ENCODE peak calls at places on chromosomes 6 and 20, in five cellular contexts. One of them, this sample, is unnamed.
A peak's percentile ranks its signal among the peaks of the same experiment; 100 is the strongest.

GRCh38 chr20:33559212-33559611 is 69.3 kb downstream of the CBFA2T2 start:
- DNase-seq in GM10248: no peak
- DNase-seq in AG09319: no peak
- DNase-seq in cardiac fibroblast: no peak
- DNase-seq in esophagus muscularis mucosa: no peak
- DNase-seq in this sample: no peak

GRCh38 chr6:133128191-133128590 is 113.0 kb upstream of the EYA4 start:
- DNase-seq in GM10248: no peak
- DNase-seq in AG09319: no peak
- DNase-seq in esophagus muscularis mucosa: no peak
- DNase-seq in cardiac fibroblast: peak; percentile 13
- DNase-seq in this sample: no peak

GRCh38 chr20:50534567-50534966 is 24.4 kb downstream of the PTPN1 start:
- DNase-seq in AG09319: peak; percentile 85
- DNase-seq in GM10248: no peak
- DNase-seq in cardiac fibroblast: peak; percentile 91
- DNase-seq in esophagus muscularis mucosa: no peak
- DNase-seq in this sample: no peak

GRCh38 chr20:63219447-63219821 is 3.5 kb upstream of the YTHDF1 start:
- DNase-seq in esophagus muscularis mucosa: no peak
- DNase-seq in cardiac fibroblast: no peak
- DNase-seq in AG09319: no peak
- DNase-seq in GM10248: no peak
- DNase-seq in this sample: no peak

GRCh38 chr20:38165089-38165965 is at the start of gene TGM2:
- DNase-seq in AG09319: no peak
- DNase-seq in esophagus muscularis mucosa: no peak
- DNase-seq in cardiac fibroblast: peak; percentile 81
- DNase-seq in GM10248: peak; percentile 89
- DNase-seq in this sample: no peak

GRCh38 chr20:51807864-51808263 is 5.5 kb upstream of the SALL4 start:
- DNase-seq in esophagus muscularis mucosa: no peak
- DNase-seq in GM10248: no peak
- DNase-seq in AG09319: no peak
- DNase-seq in cardiac fibroblast: no peak
- DNase-seq in this sample: no peak

GRCh38 chr6:102813489-102814275 is 1420.2 kb downstream of the GRIK2 start:
- DNase-seq in GM10248: no peak
- DNase-seq in esophagus muscularis mucosa: no peak
- DNase-seq in AG09319: no peak
- DNase-seq in cardiac fibroblast: no peak
- DNase-seq in this sample: no peak

GRCh38 chr6:113489946-113490345 is 367.2 kb upstream of the MARCKS start:
- DNase-seq in esophagus muscularis mucosa: no peak
- DNase-seq in GM10248: no peak
- DNase-seq in cardiac fibroblast: no peak
- DNase-seq in AG09319: no peak
- DNase-seq in this sample: no peak

GRCh38 chr6:48766349-48766748 is 655.4 kb upstream of the PTCHD4 start:
- DNase-seq in cardiac fibroblast: peak; percentile 55
- DNase-seq in AG09319: no peak
- DNase-seq in GM10248: no peak
- DNase-seq in esophagus muscularis mucosa: no peak
- DNase-seq in this sample: no peak

GRCh38 chr20:63706852-63707557 is 771 bp downstream of the ARFRP1 start:
- DNase-seq in esophagus muscularis mucosa: no peak
- DNase-seq in AG09319: no peak
- DNase-seq in cardiac fibroblast: peak; percentile 43
- DNase-seq in GM10248: peak; percentile 74
- DNase-seq in this sample: peak; percentile 84

GRCh38 chr6:1970151-1970561 is 275.2 kb downstream of the GMDS start:
- DNase-seq in AG09319: no peak
- DNase-seq in cardiac fibroblast: peak; percentile 23
- DNase-seq in esophagus muscularis mucosa: no peak
- DNase-seq in GM10248: no peak
- DNase-seq in this sample: no peak
- TF ChIP-seq CTCF in AG09319: no peak
- TF ChIP-seq CTCF in cardiac fibroblast: no peak
- TF ChIP-seq CTCF in esophagus muscularis mucosa: no peak
- TF ChIP-seq CTCF in GM10248: no peak
- TF ChIP-seq CTCF in this sample: no peak

GRCh38 chr6:138034229-138034628 is 73.0 kb downstream of the PERP start:
- DNase-seq in GM10248: no peak
- DNase-seq in cardiac fibroblast: no peak
- DNase-seq in AG09319: no peak
- DNase-seq in esophagus muscularis mucosa: no peak
- DNase-seq in this sample: no peak

GRCh38 chr6:138035070-138035469 is 72.1 kb downstream of the PERP start:
- DNase-seq in GM10248: no peak
- DNase-seq in AG09319: no peak
- DNase-seq in cardiac fibroblast: no peak
- DNase-seq in esophagus muscularis mucosa: no peak
- DNase-seq in this sample: no peak

GRCh38 chr6:138038148-138038870 is 68.9 kb downstream of the PERP start:
- DNase-seq in GM10248: no peak
- DNase-seq in cardiac fibroblast: no peak
- DNase-seq in AG09319: no peak
- DNase-seq in esophagus muscularis mucosa: peak; percentile 74
- DNase-seq in this sample: no peak

GRCh38 chr6:138036955-138037592 is 70.1 kb downstream of the PERP start:
- DNase-seq in GM10248: no peak
- DNase-seq in cardiac fibroblast: no peak
- DNase-seq in AG09319: no peak
- DNase-seq in esophagus muscularis mucosa: peak; percentile 62
- DNase-seq in this sample: no peak

DNA sequence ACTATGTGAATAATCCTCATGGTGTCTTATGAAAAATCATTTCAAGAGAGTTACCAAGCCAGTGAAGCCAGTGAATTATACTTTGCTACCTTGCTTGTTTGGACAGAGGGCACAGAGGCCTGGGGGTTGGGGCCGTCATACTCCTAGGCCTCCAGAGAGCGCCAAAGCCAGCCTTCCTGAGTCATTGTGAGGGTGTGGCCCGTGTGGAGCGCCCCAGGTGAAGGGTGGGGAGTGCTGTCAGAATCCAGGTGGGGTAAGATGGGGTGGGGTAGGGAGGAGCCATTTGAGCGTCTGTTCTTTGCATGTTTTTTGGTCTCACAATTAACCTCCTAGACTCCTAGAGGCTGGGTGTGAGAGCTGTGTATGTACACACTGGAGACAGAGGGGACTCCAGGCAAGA is 71.1 kb downstream of the PERP start:
- DNase-seq in AG09319: no peak
- DNase-seq in GM10248: no peak
- DNase-seq in esophagus muscularis mucosa: peak; percentile 78
- DNase-seq in cardiac fibroblast: no peak
- DNase-seq in this sample: no peak
- TF ChIP-seq CTCF in AG09319: no peak
- TF ChIP-seq CTCF in GM10248: no peak
- TF ChIP-seq CTCF in esophagus muscularis mucosa: no peak
- TF ChIP-seq CTCF in cardiac fibroblast: no peak
- TF ChIP-seq CTCF in this sample: no peak

GRCh38 chr20:23166563-23166962 is 80.4 kb upstream of the CD93 start:
- DNase-seq in cardiac fibroblast: no peak
- DNase-seq in esophagus muscularis mucosa: peak; percentile 37
- DNase-seq in AG09319: no peak
- DNase-seq in GM10248: no peak
- DNase-seq in this sample: peak; percentile 76

GRCh38 chr20:23163562-23163961 is 77.4 kb upstream of the CD93 start:
- DNase-seq in cardiac fibroblast: no peak
- DNase-seq in AG09319: no peak
- DNase-seq in esophagus muscularis mucosa: peak; percentile 81
- DNase-seq in GM10248: no peak
- DNase-seq in this sample: peak; percentile 53

GRCh38 chr20:23165964-23166363 is 79.8 kb upstream of the CD93 start:
- DNase-seq in cardiac fibroblast: no peak
- DNase-seq in esophagus muscularis mucosa: no peak
- DNase-seq in AG09319: no peak
- DNase-seq in GM10248: no peak
- DNase-seq in this sample: peak; percentile 63

GRCh38 chr20:23164176-23164601 is 78.1 kb upstream of the CD93 start:
- DNase-seq in cardiac fibroblast: no peak
- DNase-seq in GM10248: no peak
- DNase-seq in esophagus muscularis mucosa: peak; percentile 74
- DNase-seq in AG09319: no peak
- DNase-seq in this sample: peak; percentile 82

DNA sequence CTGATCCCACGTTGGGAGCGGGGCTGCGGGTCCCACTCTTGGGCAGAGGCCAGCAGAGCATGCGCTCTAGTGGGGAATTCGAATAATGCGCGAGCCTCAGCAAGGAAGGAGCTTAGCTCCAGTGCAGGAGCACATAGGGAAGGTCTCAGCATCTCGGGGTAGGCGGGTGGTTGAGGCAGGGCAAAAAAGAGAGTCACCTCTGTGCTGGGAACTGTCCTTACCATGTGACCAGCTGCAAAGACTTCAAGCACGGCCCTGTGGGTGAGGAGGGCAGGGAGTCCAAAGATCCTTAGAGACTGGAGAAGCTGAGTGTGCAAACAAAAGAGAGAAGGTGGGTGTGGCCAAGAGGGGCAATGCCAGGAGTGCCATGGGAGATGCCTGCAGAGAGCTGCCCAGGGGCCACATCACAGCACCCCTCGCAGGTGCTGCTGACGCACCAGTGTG is 79.2 kb upstream of the CD93 start:
- DNase-seq in cardiac fibroblast: no peak
- DNase-seq in esophagus muscularis mucosa: no peak
- DNase-seq in AG09319: no peak
- DNase-seq in GM10248: no peak
- DNase-seq in this sample: peak; percentile 62
- TF ChIP-seq CTCF in cardiac fibroblast: no peak
- TF ChIP-seq CTCF in esophagus muscularis mucosa: no peak
- TF ChIP-seq CTCF in AG09319: no peak
- TF ChIP-seq CTCF in GM10248: peak; percentile 22
- TF ChIP-seq CTCF in this sample: no peak

GRCh38 chr6:159535629-159536028 is 157.4 kb downstream of the SOD2 start:
- DNase-seq in esophagus muscularis mucosa: peak; percentile 83
- DNase-seq in AG09319: no peak
- DNase-seq in GM10248: no peak
- DNase-seq in cardiac fibroblast: no peak
- DNase-seq in this sample: no peak

GRCh38 chr6:159541296-159541695 is 151.7 kb downstream of the SOD2 start:
- DNase-seq in GM10248: no peak
- DNase-seq in esophagus muscularis mucosa: no peak
- DNase-seq in cardiac fibroblast: no peak
- DNase-seq in AG09319: no peak
- DNase-seq in this sample: no peak

GRCh38 chr6:159540883-159541282 is 152.2 kb downstream of the SOD2 start:
- DNase-seq in AG09319: no peak
- DNase-seq in esophagus muscularis mucosa: peak; percentile 83
- DNase-seq in cardiac fibroblast: no peak
- DNase-seq in GM10248: no peak
- DNase-seq in this sample: no peak

GRCh38 chr6:159540152-159540551 is 152.9 kb downstream of the SOD2 start:
- DNase-seq in esophagus muscularis mucosa: no peak
- DNase-seq in AG09319: no peak
- DNase-seq in cardiac fibroblast: no peak
- DNase-seq in GM10248: no peak
- DNase-seq in this sample: no peak
- TF ChIP-seq CTCF in esophagus muscularis mucosa: no peak
- TF ChIP-seq CTCF in AG09319: no peak
- TF ChIP-seq CTCF in cardiac fibroblast: peak; percentile 14
- TF ChIP-seq CTCF in GM10248: no peak
- TF ChIP-seq CTCF in this sample: no peak

GRCh38 chr6:170224694-170225660 is 65.9 kb downstream of the DLL1 start:
- DNase-seq in AG09319: no peak
- DNase-seq in GM10248: no peak
- DNase-seq in esophagus muscularis mucosa: no peak
- DNase-seq in cardiac fibroblast: no peak
- DNase-seq in this sample: no peak
- TF ChIP-seq CTCF in AG09319: no peak
- TF ChIP-seq CTCF in GM10248: no peak
- TF ChIP-seq CTCF in esophagus muscularis mucosa: no peak
- TF ChIP-seq CTCF in cardiac fibroblast: no peak
- TF ChIP-seq CTCF in this sample: no peak

GRCh38 chr6:43954311-43955131 is 172.7 kb downstream of the MRPL14 start:
- DNase-seq in esophagus muscularis mucosa: no peak
- DNase-seq in AG09319: no peak
- DNase-seq in GM10248: no peak
- DNase-seq in cardiac fibroblast: no peak
- DNase-seq in this sample: peak; percentile 75

GRCh38 chr6:43952746-43953145 is 174.5 kb downstream of the MRPL14 start:
- DNase-seq in esophagus muscularis mucosa: no peak
- DNase-seq in AG09319: no peak
- DNase-seq in cardiac fibroblast: no peak
- DNase-seq in GM10248: no peak
- DNase-seq in this sample: peak; percentile 64

GRCh38 chr6:43953256-43953655 is 174.0 kb downstream of the MRPL14 start:
- DNase-seq in cardiac fibroblast: no peak
- DNase-seq in AG09319: no peak
- DNase-seq in GM10248: no peak
- DNase-seq in esophagus muscularis mucosa: no peak
- DNase-seq in this sample: peak; percentile 30

GRCh38 chr6:43951756-43952675 is 175.2 kb downstream of the MRPL14 start:
- DNase-seq in esophagus muscularis mucosa: no peak
- DNase-seq in GM10248: no peak
- DNase-seq in cardiac fibroblast: no peak
- DNase-seq in AG09319: no peak
- DNase-seq in this sample: peak; percentile 54

DNA sequence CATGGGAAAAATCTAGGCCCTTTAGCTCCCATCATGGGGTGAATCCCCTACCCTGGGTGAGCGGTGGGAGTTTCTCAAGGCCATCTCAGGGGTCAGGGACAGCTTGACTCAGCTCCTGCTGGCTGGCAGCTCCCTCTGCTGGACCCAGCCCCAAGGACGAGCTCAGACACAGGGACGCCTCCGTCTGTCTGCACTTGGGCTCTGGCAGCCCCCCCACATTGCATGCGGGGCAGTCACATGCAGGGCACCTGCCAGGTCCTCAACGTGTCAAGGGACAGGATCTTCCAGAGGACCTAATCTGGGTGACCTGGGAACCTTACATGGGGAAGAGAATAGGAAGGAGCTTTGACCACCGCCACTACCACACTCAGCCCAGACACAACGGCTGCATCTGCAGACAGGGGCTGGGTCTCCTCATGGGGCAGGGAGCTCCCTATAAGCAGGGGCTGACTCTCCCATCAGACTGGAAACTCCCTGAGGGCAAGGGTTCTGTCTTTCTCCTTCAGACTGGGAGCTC is 173.4 kb downstream of the MRPL14 start:
- DNase-seq in GM10248: no peak
- DNase-seq in AG09319: no peak
- DNase-seq in esophagus muscularis mucosa: no peak
- DNase-seq in cardiac fibroblast: peak; percentile 34
- DNase-seq in this sample: no peak
- TF ChIP-seq CTCF in GM10248: no peak
- TF ChIP-seq CTCF in AG09319: peak; percentile 44
- TF ChIP-seq CTCF in esophagus muscularis mucosa: peak; percentile 11
- TF ChIP-seq CTCF in cardiac fibroblast: peak; percentile 51
- TF ChIP-seq CTCF in this sample: peak; percentile 41

GRCh38 chr6:157823523-157824370 is 701 bp downstream of the SNX9 start:
- DNase-seq in GM10248: peak; percentile 67
- DNase-seq in esophagus muscularis mucosa: no peak
- DNase-seq in AG09319: peak; percentile 62
- DNase-seq in cardiac fibroblast: peak; percentile 85
- DNase-seq in this sample: peak; percentile 85
- TF ChIP-seq CTCF in GM10248: no peak
- TF ChIP-seq CTCF in esophagus muscularis mucosa: peak; percentile 32
- TF ChIP-seq CTCF in AG09319: no peak
- TF ChIP-seq CTCF in cardiac fibroblast: no peak
- TF ChIP-seq CTCF in this sample: no peak

This sample was measured in osteocyte.